ENCODE peak calls at places on chromosomes 13 and 19, in nine cellular contexts. H is effector memory CD4-positive, alpha-beta T cell; W is CD4-positive, CD25-positive, alpha-beta regulatory T cell; I is CD8-positive, alpha-beta memory T cell; D is PC-3; G is tibial nerve; Q is fibroblast of lung; Z is body of pancreas; J is left ventricle myocardium inferior. P is an unnamed sample.

GRCh38 chr19:46911456-46911855 is 50.7 kb downstream of the ARHGAP35 start:
- DNase-seq in H (no peak), J (no peak), Q (no peak), W (no peak), D (no peak), I (no peak), Z (no peak), G (no peak), P (no peak)

GRCh38 chr19:13334801-13335481 is 171.3 kb downstream of the CACNA1A start:
- DNase-seq in H (no peak), D (peak; percentile 13), J (no peak), Z (no peak), I (no peak), W (no peak), Q (no peak), G (no peak), P (no peak)

GRCh38 chr13:65912516-65912915 is 1317.6 kb downstream of the PCDH9 start:
- DNase-seq in I (no peak), H (no peak), W (no peak), Q (no peak), D (no peak), Z (no peak), G (no peak), J (no peak), P (no peak)

GRCh38 chr19:38904463-38905185 is 4.9 kb downstream of the NFKBIB start:
- DNase-seq in G (no peak), Q (no peak), Z (no peak), D (no peak), W (no peak), J (no peak), I (no peak), H (no peak), P (no peak)

GRCh38 chr19:11265785-11266236 is 3.5 kb upstream of the DOCK6 start:
- DNase-seq in I (no peak), Q (peak; percentile 51), Z (peak; percentile 83), J (no peak), G (no peak), D (peak; percentile 98), H (no peak), W (no peak), P (no peak)

GRCh38 chr13:40313269-40314200 is 352.9 kb downstream of the FOXO1 start:
- DNase-seq in I (no peak), H (no peak), G (no peak), Z (no peak), J (no peak), Q (no peak), D (no peak), W (no peak), P (no peak)

GRCh38 chr19:800360-801029 is 3.2 kb downstream of the PTBP1 start:
- DNase-seq in H (no peak), Z (peak; percentile 79), G (no peak), W (no peak), I (no peak), Q (no peak), D (peak; percentile 61), J (no peak), P (no peak)

GRCh38 chr13:75872970-75873369 is 236.8 kb downstream of the LMO7 start:
- DNase-seq in W (no peak), Z (no peak), I (no peak), D (no peak), Q (no peak), G (no peak), J (no peak), H (no peak), P (no peak)

GRCh38 chr13:44575741-44576395 is at the start of gene TSC22D1:
- DNase-seq in D (peak; percentile 21), H (peak; percentile 49), I (peak; percentile 80), W (peak; percentile 57), Q (peak; percentile 56), Z (peak; percentile 39), G (peak; percentile 21), J (peak; percentile 42), P (peak; percentile 83)

GRCh38 chr13:66835040-66835628 is 395.0 kb downstream of the PCDH9 start:
- DNase-seq in G (peak; percentile 42), Z (peak; percentile 50), D (no peak), I (no peak), H (no peak), Q (peak; percentile 58), J (peak; percentile 84), W (no peak), P (no peak)

GRCh38 chr19:13441810-13442512 is 64.3 kb downstream of the CACNA1A start:
- DNase-seq in G (no peak), I (peak; percentile 46), H (peak; percentile 20), J (peak; percentile 15), Q (peak; percentile 38), W (peak; percentile 30), Z (peak; percentile 8), D (peak; percentile 80), P (no peak)

GRCh38 chr13:35812730-35813129 is 318.5 kb downstream of the DCLK1 start:
- DNase-seq in Z (no peak), I (no peak), H (no peak), W (no peak), J (no peak), G (no peak), Q (no peak), D (no peak), P (no peak)

GRCh38 chr13:64274481-64275217 is 2859.0 kb upstream of the PCDH20 start:
- DNase-seq in Q (no peak), J (no peak), G (no peak), H (no peak), I (no peak), W (no peak), D (no peak), Z (no peak), P (no peak)

GRCh38 chr19:32669205-32669785 is 5.7 kb downstream of the ANKRD27 start:
- DNase-seq in W (no peak), I (no peak), Q (no peak), H (no peak), G (no peak), J (no peak), D (no peak), Z (no peak), P (no peak)

GRCh38 chr13:90968510-90968909 is 379.0 kb upstream of the MIR17HG start:
- DNase-seq in G (no peak), Q (peak; percentile 20), Z (peak; percentile 28), J (no peak), W (no peak), D (peak; percentile 65), I (no peak), H (no peak), P (no peak)

GRCh38 chr13:99498304-99499161 is 2.7 kb upstream of the TM9SF2 start:
- DNase-seq in W (peak; percentile 95), Q (peak; percentile 97), H (peak; percentile 97), G (peak; percentile 87), D (peak; percentile 93), I (peak; percentile 99), J (peak; percentile 95), Z (peak; percentile 99), P (peak; percentile 98)

GRCh38 chr13:99505814-99506269 is 4.6 kb downstream of the TM9SF2 start:
- DNase-seq in H (no peak), D (peak; percentile 50), Q (peak; percentile 48), Z (no peak), W (peak; percentile 51), G (no peak), J (no peak), I (no peak), P (no peak)

GRCh38 chr13:99500839-99501134 is 485 bp upstream of the TM9SF2 start:
- DNase-seq in I (no peak), W (no peak), Q (no peak), H (no peak), Z (no peak), G (no peak), J (no peak), D (no peak), P (no peak)

GRCh38 chr13:99501952-99502310 is 659 bp downstream of the TM9SF2 start:
- DNase-seq in J (no peak), I (peak; percentile 51), D (peak; percentile 6), H (no peak), G (no peak), Z (peak; percentile 28), W (peak; percentile 23), Q (peak; percentile 23), P (no peak)

GRCh38 chr13:99501135-99501951 is at the start of gene TM9SF2:
- DNase-seq in Z (peak; percentile 97), H (peak; percentile 96), D (peak; percentile 92), J (peak; percentile 99), I (peak; percentile 97), W (peak; percentile 96), Q (peak; percentile 97), G (peak; percentile 93), P (peak; percentile 99)
- H3K4me1 ChIP-seq in Z (peaks cover 61% of the 10 kb centered on the region), H (peaks cover 20% of the 10 kb centered on the region), D (peaks cover 52% of the 10 kb centered on the region), J (peaks cover 94% of the 10 kb centered on the region), I (peaks cover 78% of the 10 kb centered on the region), W (peaks cover 75% of the 10 kb centered on the region), Q (peaks cover 5% of the 10 kb centered on the region), G (peaks cover 28% of the 10 kb centered on the region), P (peaks cover 3% of the 10 kb centered on the region)

GRCh38 chr19:53537523-53538377 is at the start of gene ZNF331:
- DNase-seq in Q (peak; percentile 71), J (peak; percentile 80), I (peak; percentile 96), Z (peak; percentile 84), G (peak; percentile 73), H (peak; percentile 89), W (peak; percentile 94), D (peak; percentile 78), P (peak; percentile 91)
- H3K4me3 ChIP-seq in Q (peak within 1 kb of the TSS; percentile 78), J (peak within 1 kb of the TSS; percentile 77), I (peak within 1 kb of the TSS; percentile 83), Z (peak within 1 kb of the TSS; percentile 22), G (peak within 1 kb of the TSS; percentile 59), H (peak within 1 kb of the TSS; percentile 67), W (peak within 1 kb of the TSS; percentile 69), D (peak within 1 kb of the TSS; percentile 77), P (no peak within 1 kb of the TSS)

GRCh38 chr13:99282264-99283231 is 24.4 kb upstream of the GPR18 start:
- DNase-seq in H (no peak), I (no peak), G (no peak), Z (no peak), D (no peak), Q (no peak), J (no peak), W (peak; percentile 57), P (no peak)

GRCh38 chr13:99288069-99288468 is 19.1 kb downstream of the GPR183 start:
- DNase-seq in D (no peak), G (no peak), I (no peak), Q (no peak), J (no peak), Z (no peak), W (no peak), H (no peak), P (no peak)

GRCh38 chr13:99287544-99287943 is 19.7 kb downstream of the GPR183 start:
- DNase-seq in G (no peak), I (no peak), Q (no peak), H (no peak), D (no peak), J (no peak), W (no peak), Z (no peak), P (no peak)

GRCh38 chr13:99289265-99289664 is 17.9 kb downstream of the GPR183 start:
- DNase-seq in H (no peak), W (no peak), D (no peak), I (no peak), G (no peak), Z (no peak), J (no peak), Q (no peak), P (no peak)

GRCh38 chr13:99285432-99286182 is 21.6 kb downstream of the GPR183 start:
- DNase-seq in I (no peak), W (no peak), G (no peak), H (no peak), Z (peak; percentile 53), J (no peak), Q (peak; percentile 37), D (no peak), P (no peak)
- H3K4me1 ChIP-seq in I (peaks cover 97% of the 10 kb centered on the region), W (peaks cover 92% of the 10 kb centered on the region), G (peaks cover 13% of the 10 kb centered on the region), H (peaks cover 76% of the 10 kb centered on the region), Z (peaks cover 9% of the 10 kb centered on the region), J (peaks cover 73% of the 10 kb centered on the region), Q (no peaks in the 10 kb centered on the region), D (no peaks in the 10 kb centered on the region), P (no peaks in the 10 kb centered on the region)

GRCh38 chr13:108494991-108495661 is 134.3 kb upstream of the MYO16 start:
- DNase-seq in J (no peak), G (no peak), Z (no peak), Q (peak; percentile 11), W (no peak), H (no peak), D (no peak), I (no peak), P (no peak)
- H3K4me3 ChIP-seq in J (peak overlapping the region; percentile 54), G (no peak overlapping the region), Z (no peak overlapping the region), Q (peak overlapping the region; percentile 37), W (no peak overlapping the region), H (peak overlapping the region; percentile 59), D (no peak overlapping the region), I (no peak overlapping the region), P (no peak overlapping the region)